ENCODE peak calls at places on chromosomes 5 and 9, in seven cellular contexts. P is IMR-90, K is B cell, V is nephron progenitor cell, O is astrocyte, U is omental fat pad, M is sigmoid colon. A is an unnamed sample.
A peak's percentile ranks its signal among the peaks of the same experiment; 100 is the strongest.

GRCh38 chr5:124649548-124650501 is 96.6 kb downstream of the ZNF608 start:
- DNase-seq in U (no peak), O (peak; percentile 97), V (no peak), P (peak; percentile 93), M (no peak), K (peak; percentile 96), A (peak; percentile 73)

GRCh38 chr5:179206366-179206765 is 138.9 kb downstream of the ADAMTS2 start:
- DNase-seq in K (no peak), P (no peak), O (no peak), V (no peak), U (no peak), M (no peak), A (no peak)

GRCh38 chr5:59174248-59174844 is 591.5 kb downstream of the RAB3C start:
- DNase-seq in U (no peak), M (no peak), K (no peak), V (no peak), O (peak; percentile 48), P (peak; percentile 87), A (peak; percentile 73)

GRCh38 chr5:177588413-177588909 is 3.5 kb upstream of the TMED9 start:
- DNase-seq in U (no peak), V (no peak), K (no peak), M (no peak), O (no peak), P (no peak), A (no peak)

GRCh38 chr9:38384990-38385848 is 7.3 kb upstream of the ALDH1B1 start:
- DNase-seq in O (no peak), U (no peak), P (no peak), V (no peak), K (no peak), M (no peak), A (no peak)

GRCh38 chr5:83209963-83210362 is 132.6 kb downstream of the XRCC4 start:
- DNase-seq in V (no peak), U (no peak), P (no peak), O (no peak), M (no peak), K (no peak), A (no peak)

GRCh38 chr9:122991370-122991830 is 42.1 kb upstream of the GPR21 start:
- DNase-seq in M (no peak), K (no peak), O (peak; percentile 90), V (no peak), U (no peak), P (peak; percentile 94), A (peak; percentile 79)

GRCh38 chr5:132308701-132309100 is 14.5 kb downstream of the SLC22A4 start:
- DNase-seq in O (no peak), V (no peak), M (no peak), U (no peak), K (no peak), P (no peak), A (no peak)

GRCh38 chr5:172642511-172642910 is 1.4 kb downstream of the NEURL1B start:
- DNase-seq in V (no peak), O (no peak), P (peak; percentile 26), M (no peak), K (no peak), U (no peak), A (no peak)

DNA sequence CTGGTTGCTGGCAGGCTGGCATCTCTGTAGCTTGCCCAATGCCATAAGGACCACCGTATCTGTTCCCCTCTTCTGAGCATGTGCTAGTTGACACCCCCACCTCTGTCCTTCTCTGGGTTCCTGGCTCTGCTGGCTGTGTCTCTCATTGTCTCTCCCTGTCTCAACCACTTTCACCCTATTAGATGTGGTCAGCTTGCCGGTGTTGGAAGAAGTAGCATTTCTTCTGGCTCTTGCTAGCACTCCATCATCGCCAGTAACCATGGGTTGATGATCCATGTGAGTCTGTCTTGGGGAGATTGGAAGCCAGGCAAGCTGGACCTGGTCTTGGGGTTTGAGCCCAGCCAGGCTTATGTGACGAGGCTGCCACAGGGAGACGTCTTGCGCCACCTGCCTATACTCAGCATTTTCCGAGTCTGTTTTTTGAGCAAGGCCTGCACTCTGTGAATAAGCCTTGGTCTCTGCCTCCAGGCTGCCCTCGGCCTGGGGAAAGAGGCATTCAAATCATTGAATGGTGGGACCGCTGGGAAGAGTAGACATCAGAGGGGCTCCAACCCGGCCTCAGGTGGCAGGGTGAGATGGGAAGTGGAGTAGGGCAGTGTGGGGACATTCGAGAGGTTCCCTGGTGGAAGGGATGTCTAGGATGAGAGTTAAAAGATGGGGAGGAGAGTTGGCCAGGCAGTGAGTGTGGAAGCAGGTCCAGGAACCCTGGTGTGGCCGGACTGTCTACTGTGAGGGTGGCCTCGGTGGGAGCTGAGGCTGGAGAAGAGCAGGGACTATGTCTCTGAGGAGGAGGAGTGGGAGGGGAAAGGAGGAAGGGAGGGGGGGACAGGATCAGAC is 74.3 kb downstream of the ZNF618 start:
- DNase-seq in P (no peak), M (no peak), U (no peak), O (no peak), K (no peak), V (no peak), A (no peak)
- TF ChIP-seq CTCF in P (no peak), M (no peak), U (no peak), O (no peak), K (no peak), V (no peak), A (no peak)

DNA sequence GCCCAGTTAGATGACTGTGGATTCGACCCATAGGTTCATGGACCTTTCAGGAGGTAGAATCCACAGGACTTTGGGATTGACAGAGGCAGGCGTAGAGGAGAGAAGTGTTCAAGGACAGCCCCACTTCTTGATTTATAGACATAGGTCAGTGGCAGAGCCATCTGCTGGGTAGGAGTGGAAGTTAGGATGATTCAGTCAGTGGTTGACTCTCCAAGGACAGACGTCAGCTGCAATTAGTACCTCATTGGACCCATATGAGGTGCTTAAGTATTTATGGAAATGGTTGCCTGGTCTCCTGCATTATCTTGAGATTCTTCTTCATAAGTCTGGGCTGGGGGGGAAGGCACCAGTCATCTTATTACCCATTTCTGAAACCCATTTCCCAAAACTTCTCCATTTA is 70.9 kb downstream of the SH3RF2 start:
- DNase-seq in O (peak; percentile 33), P (no peak), M (no peak), V (no peak), U (no peak), K (no peak), A (peak; percentile 33)
- TF ChIP-seq CTCF in O (no peak), P (no peak), M (no peak), V (no peak), U (no peak), K (no peak), A (peak; percentile 13)

GRCh38 chr5:168364151-168364661 is 72.8 kb downstream of the WWC1 start:
- DNase-seq in K (no peak), P (peak; percentile 80), M (no peak), U (no peak), V (no peak), O (peak; percentile 85), A (peak; percentile 58)

GRCh38 chr5:168368854-168369253 is 77.4 kb downstream of the WWC1 start:
- DNase-seq in K (no peak), P (no peak), U (no peak), O (no peak), V (no peak), M (no peak), A (no peak)

GRCh38 chr5:168366124-168366523 is 74.7 kb downstream of the WWC1 start:
- DNase-seq in K (no peak), V (no peak), O (peak; percentile 85), U (no peak), P (peak; percentile 95), M (no peak), A (peak; percentile 87)

GRCh38 chr5:168364738-168365550 is 73.5 kb downstream of the WWC1 start:
- DNase-seq in U (no peak), P (peak; percentile 63), O (peak; percentile 32), K (no peak), M (no peak), V (peak; percentile 13), A (peak; percentile 84)

DNA sequence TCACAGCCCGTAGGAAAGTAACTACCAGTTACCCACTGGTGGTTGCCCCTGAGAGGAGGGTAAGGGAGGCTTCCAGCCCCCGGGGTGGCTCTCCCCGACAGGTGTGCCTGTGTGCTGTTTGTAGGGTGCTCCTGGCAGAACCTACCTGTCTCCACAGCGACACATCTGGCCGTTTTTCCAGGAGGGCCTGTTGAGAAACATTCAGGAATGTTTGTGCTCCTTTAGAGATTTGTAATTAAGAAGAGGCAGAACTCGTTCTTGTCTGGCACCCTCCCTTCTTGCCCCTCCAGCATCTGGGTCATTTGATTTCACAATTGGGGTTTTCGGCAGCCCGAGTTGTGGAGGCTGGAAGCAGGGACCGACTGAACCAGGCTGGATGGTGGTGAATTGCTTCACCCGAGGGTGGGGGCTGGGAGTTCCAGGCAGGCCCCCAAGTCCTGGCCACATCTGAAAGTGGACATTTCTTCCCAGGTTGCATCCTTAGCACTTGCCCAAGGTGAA is 74.2 kb downstream of the WWC1 start:
- DNase-seq in V (peak; percentile 11), M (no peak), U (peak; percentile 32), P (peak; percentile 58), K (no peak), O (peak; percentile 8), A (peak; percentile 92)
- TF ChIP-seq CTCF in V (no peak), M (no peak), U (no peak), P (peak; percentile 14), K (no peak), O (peak; percentile 24), A (peak; percentile 52)

DNA sequence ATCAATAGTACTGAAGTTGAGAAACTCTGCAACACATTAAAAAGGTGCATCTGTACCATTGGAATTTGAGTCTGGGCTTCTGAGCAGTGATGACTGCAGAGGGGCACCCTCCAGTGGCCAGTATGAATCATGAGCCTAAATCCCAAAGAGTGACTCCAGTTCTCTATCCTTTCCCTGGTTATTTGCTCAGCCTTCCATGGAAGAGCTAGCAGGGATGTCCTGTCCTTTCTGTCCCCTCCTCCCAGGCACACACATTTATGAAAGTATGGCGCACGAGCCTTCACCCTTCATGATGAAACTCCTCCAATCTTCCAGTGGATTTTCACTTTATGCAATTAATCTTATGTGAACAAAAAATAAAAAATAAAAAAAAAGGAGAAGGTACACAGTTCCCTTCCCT is 81.0 kb downstream of the ESM1 start:
- DNase-seq in U (no peak), V (peak; percentile 23), O (peak; percentile 47), K (no peak), P (peak; percentile 73), M (no peak), A (peak; percentile 54)
- TF ChIP-seq CTCF in U (no peak), V (peak; percentile 46), O (peak; percentile 65), K (no peak), P (peak; percentile 70), M (no peak), A (peak; percentile 43)

DNA sequence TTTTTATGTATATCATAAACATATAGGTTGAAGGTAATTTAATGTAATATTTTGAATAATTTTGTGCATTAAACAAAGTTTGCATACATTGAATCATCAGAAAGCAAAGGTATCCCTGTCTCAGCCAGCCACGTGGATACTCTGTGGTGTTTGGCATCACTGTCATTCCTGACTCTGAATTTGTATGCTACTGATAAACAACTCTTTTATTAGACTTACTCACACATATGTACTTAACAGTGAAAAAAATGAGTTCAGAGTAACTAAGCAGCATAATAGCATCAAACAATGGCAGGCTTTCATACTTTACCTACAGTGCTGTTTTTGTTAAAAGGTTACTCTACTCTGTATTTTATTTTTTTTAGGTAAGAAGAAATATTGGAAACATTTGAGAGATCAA is 171.9 kb downstream of the COMMD10 start:
- DNase-seq in K (no peak), U (no peak), O (no peak), V (no peak), M (no peak), P (no peak), A (no peak)
- TF ChIP-seq CTCF in K (no peak), U (no peak), O (no peak), V (no peak), M (no peak), P (no peak), A (no peak)